ENCODE peak calls at places on chromosome 5, in five cellular contexts. One of them, this sample, is unnamed.

GRCh38 chr5:116719087-116719486 is 144.5 kb upstream of the SEMA6A start:
- DNase-seq in CD8-positive, alpha-beta T cell: no peak
- DNase-seq in tibial artery: no peak
- DNase-seq in psoas muscle: no peak
- DNase-seq in IMR-90: no peak
- DNase-seq in this sample: no peak

GRCh38 chr5:110361501-110361900 is 365.0 kb downstream of the TMEM232 start:
- DNase-seq in CD8-positive, alpha-beta T cell: no peak
- DNase-seq in tibial artery: no peak
- DNase-seq in psoas muscle: no peak
- DNase-seq in IMR-90: no peak
- DNase-seq in this sample: no peak

GRCh38 chr5:170159101-170159698 is 53.5 kb downstream of the FOXI1 start:
- DNase-seq in CD8-positive, alpha-beta T cell: no peak
- DNase-seq in tibial artery: no peak
- DNase-seq in psoas muscle: no peak
- DNase-seq in IMR-90: peak; percentile 54
- DNase-seq in this sample: no peak

GRCh38 chr5:143921525-143922311 is 109.8 kb downstream of the HMHB1 start:
- DNase-seq in CD8-positive, alpha-beta T cell: no peak
- DNase-seq in tibial artery: no peak
- DNase-seq in psoas muscle: no peak
- DNase-seq in IMR-90: peak; percentile 85
- DNase-seq in this sample: no peak

GRCh38 chr5:146510528-146510927 is 5.5 kb downstream of the GPR151 start:
- DNase-seq in CD8-positive, alpha-beta T cell: no peak
- DNase-seq in tibial artery: no peak
- DNase-seq in psoas muscle: no peak
- DNase-seq in IMR-90: peak; percentile 53
- DNase-seq in this sample: no peak

GRCh38 chr5:79349047-79349446 is 113.1 kb downstream of the JMY start:
- DNase-seq in CD8-positive, alpha-beta T cell: no peak
- DNase-seq in tibial artery: no peak
- DNase-seq in psoas muscle: no peak
- DNase-seq in IMR-90: no peak
- DNase-seq in this sample: no peak

GRCh38 chr5:38948501-38948900 is 102.7 kb downstream of the OSMR start:
- DNase-seq in CD8-positive, alpha-beta T cell: no peak
- DNase-seq in tibial artery: no peak
- DNase-seq in psoas muscle: no peak
- DNase-seq in IMR-90: peak; percentile 65
- DNase-seq in this sample: no peak

GRCh38 chr5:122972877-122973276 is 63.6 kb downstream of the PPIC start:
- DNase-seq in CD8-positive, alpha-beta T cell: no peak
- DNase-seq in tibial artery: no peak
- DNase-seq in psoas muscle: no peak
- DNase-seq in IMR-90: peak; percentile 75
- DNase-seq in this sample: no peak

GRCh38 chr5:170986598-170986997 is 124.8 kb downstream of the RANBP17 start:
- DNase-seq in CD8-positive, alpha-beta T cell: no peak
- DNase-seq in tibial artery: no peak
- DNase-seq in psoas muscle: no peak
- DNase-seq in IMR-90: peak; percentile 42
- DNase-seq in this sample: no peak

GRCh38 chr5:107670028-107670926 is 460 bp downstream of the EFNA5 start:
- DNase-seq in CD8-positive, alpha-beta T cell: no peak
- DNase-seq in tibial artery: peak; percentile 67
- DNase-seq in psoas muscle: peak; percentile 57
- DNase-seq in IMR-90: peak; percentile 2
- DNase-seq in this sample: no peak

GRCh38 chr5:32319392-32319791 is 6.7 kb upstream of the MTMR12 start:
- DNase-seq in CD8-positive, alpha-beta T cell: no peak
- DNase-seq in tibial artery: no peak
- DNase-seq in psoas muscle: no peak
- DNase-seq in IMR-90: no peak
- DNase-seq in this sample: no peak

GRCh38 chr5:68178579-68178978 is 37.0 kb upstream of the PIK3R1 start:
- DNase-seq in CD8-positive, alpha-beta T cell: no peak
- DNase-seq in tibial artery: no peak
- DNase-seq in psoas muscle: no peak
- DNase-seq in IMR-90: no peak
- DNase-seq in this sample: no peak

GRCh38 chr5:68436686-68437520 is 221.3 kb downstream of the PIK3R1 start:
- DNase-seq in CD8-positive, alpha-beta T cell: no peak
- DNase-seq in tibial artery: no peak
- DNase-seq in psoas muscle: no peak
- DNase-seq in IMR-90: peak; percentile 45
- DNase-seq in this sample: no peak

GRCh38 chr5:127766556-127767335 is 63.6 kb downstream of the CCDC192 start:
- DNase-seq in CD8-positive, alpha-beta T cell: no peak
- DNase-seq in tibial artery: no peak
- DNase-seq in psoas muscle: no peak
- DNase-seq in IMR-90: peak; percentile 24
- DNase-seq in this sample: no peak

GRCh38 chr5:136435951-136436544 is 70.7 kb upstream of the TRPC7 start:
- DNase-seq in CD8-positive, alpha-beta T cell: no peak
- DNase-seq in tibial artery: no peak
- DNase-seq in psoas muscle: no peak
- DNase-seq in IMR-90: no peak
- DNase-seq in this sample: no peak

GRCh38 chr5:153498516-153498915 is 8.0 kb downstream of the GRIA1 start:
- DNase-seq in CD8-positive, alpha-beta T cell: no peak
- DNase-seq in tibial artery: no peak
- DNase-seq in psoas muscle: no peak
- DNase-seq in IMR-90: no peak
- DNase-seq in this sample: no peak

GRCh38 chr5:122581629-122582028 is 193.3 kb upstream of the SNX2 start:
- DNase-seq in CD8-positive, alpha-beta T cell: no peak
- DNase-seq in tibial artery: no peak
- DNase-seq in psoas muscle: no peak
- DNase-seq in IMR-90: no peak
- DNase-seq in this sample: no peak

GRCh38 chr5:167995844-167996400 is 295.5 kb upstream of the WWC1 start:
- DNase-seq in CD8-positive, alpha-beta T cell: no peak
- DNase-seq in tibial artery: no peak
- DNase-seq in psoas muscle: no peak
- DNase-seq in IMR-90: no peak
- DNase-seq in this sample: no peak

GRCh38 chr5:157312492-157312891 is 46.6 kb downstream of the CYFIP2 start:
- DNase-seq in CD8-positive, alpha-beta T cell: peak; percentile 60
- DNase-seq in tibial artery: no peak
- DNase-seq in psoas muscle: peak; percentile 63
- DNase-seq in IMR-90: peak; percentile 72
- DNase-seq in this sample: no peak

DNA sequence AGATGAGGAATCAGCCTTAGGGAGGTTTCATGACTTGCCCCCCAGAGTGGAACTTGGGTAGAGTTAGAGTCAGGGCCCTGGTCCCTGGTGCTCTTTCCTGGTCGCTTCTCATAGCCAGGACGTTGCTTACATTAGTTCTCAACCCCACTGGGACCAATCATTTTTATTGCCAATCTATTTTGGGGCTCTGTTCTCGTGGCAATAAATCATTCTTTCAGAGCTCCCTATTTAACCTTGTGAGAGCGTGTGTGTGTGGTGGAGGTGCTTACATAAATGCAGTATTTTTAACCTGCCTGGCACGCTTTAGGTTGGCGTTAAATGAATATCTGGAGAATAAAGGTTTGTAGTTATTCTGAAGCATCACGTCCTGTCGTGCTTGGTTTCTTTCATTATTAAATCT is 4.1 kb downstream of the TRIO start:
- DNase-seq in CD8-positive, alpha-beta T cell: no peak
- DNase-seq in tibial artery: no peak
- DNase-seq in psoas muscle: no peak
- DNase-seq in IMR-90: no peak
- DNase-seq in this sample: peak; percentile 21
- H3K4me3 ChIP-seq in CD8-positive, alpha-beta T cell: no peak overlapping the region
- H3K4me3 ChIP-seq in tibial artery: peak overlapping the region; percentile 4
- H3K4me3 ChIP-seq in psoas muscle: peak overlapping the region; percentile 96
- H3K4me3 ChIP-seq in IMR-90: peak overlapping the region; percentile 94
- H3K4me3 ChIP-seq in this sample: no peak overlapping the region

GRCh38 chr5:10216107-10216506 is 33.6 kb downstream of the ATPSCKMT start:
- DNase-seq in CD8-positive, alpha-beta T cell: no peak
- DNase-seq in tibial artery: no peak
- DNase-seq in psoas muscle: no peak
- DNase-seq in IMR-90: no peak
- DNase-seq in this sample: no peak

GRCh38 chr5:10218658-10219057 is 31.0 kb downstream of the ATPSCKMT start:
- DNase-seq in CD8-positive, alpha-beta T cell: no peak
- DNase-seq in tibial artery: no peak
- DNase-seq in psoas muscle: no peak
- DNase-seq in IMR-90: no peak
- DNase-seq in this sample: no peak

GRCh38 chr5:10220253-10220652 is 29.4 kb downstream of the ATPSCKMT start:
- DNase-seq in CD8-positive, alpha-beta T cell: no peak
- DNase-seq in tibial artery: no peak
- DNase-seq in psoas muscle: no peak
- DNase-seq in IMR-90: no peak
- DNase-seq in this sample: no peak

GRCh38 chr5:10222326-10222725 is 27.4 kb downstream of the ATPSCKMT start:
- DNase-seq in CD8-positive, alpha-beta T cell: no peak
- DNase-seq in tibial artery: no peak
- DNase-seq in psoas muscle: no peak
- DNase-seq in IMR-90: peak; percentile 51
- DNase-seq in this sample: no peak

GRCh38 chr5:10219068-10219467 is 30.6 kb downstream of the ATPSCKMT start:
- DNase-seq in CD8-positive, alpha-beta T cell: no peak
- DNase-seq in tibial artery: no peak
- DNase-seq in psoas muscle: no peak
- DNase-seq in IMR-90: no peak
- DNase-seq in this sample: no peak
- H3K27ac ChIP-seq in CD8-positive, alpha-beta T cell: no peak overlapping the region
- H3K27ac ChIP-seq in tibial artery: no peak overlapping the region
- H3K27ac ChIP-seq in psoas muscle: no peak overlapping the region
- H3K27ac ChIP-seq in IMR-90: no peak overlapping the region
- H3K27ac ChIP-seq in this sample: no peak overlapping the region

GRCh38 chr5:165202144-165202910 is 1696.9 kb downstream of the MAT2B start:
- DNase-seq in CD8-positive, alpha-beta T cell: no peak
- DNase-seq in tibial artery: no peak
- DNase-seq in psoas muscle: no peak
- DNase-seq in IMR-90: peak; percentile 10
- DNase-seq in this sample: no peak
- TF ChIP-seq CTCF in CD8-positive, alpha-beta T cell: no peak
- TF ChIP-seq CTCF in tibial artery: no peak
- TF ChIP-seq CTCF in psoas muscle: no peak
- TF ChIP-seq CTCF in IMR-90: no peak
- TF ChIP-seq CTCF in this sample: no peak

GRCh38 chr5:141439411-141440141 is 9.3 kb downstream of the PCDHGA12 start:
- DNase-seq in CD8-positive, alpha-beta T cell: no peak
- DNase-seq in tibial artery: no peak
- DNase-seq in psoas muscle: no peak
- DNase-seq in IMR-90: no peak
- DNase-seq in this sample: no peak

GRCh38 chr5:141437208-141437607 is 6.9 kb downstream of the PCDHGA12 start:
- DNase-seq in CD8-positive, alpha-beta T cell: no peak
- DNase-seq in tibial artery: no peak
- DNase-seq in psoas muscle: no peak
- DNase-seq in IMR-90: peak; percentile 52
- DNase-seq in this sample: no peak

GRCh38 chr5:141441571-141442170 is 11.4 kb downstream of the PCDHGA12 start:
- DNase-seq in CD8-positive, alpha-beta T cell: no peak
- DNase-seq in tibial artery: no peak
- DNase-seq in psoas muscle: no peak
- DNase-seq in IMR-90: no peak
- DNase-seq in this sample: no peak
- H3K4me3 ChIP-seq in CD8-positive, alpha-beta T cell: no peak overlapping the region
- H3K4me3 ChIP-seq in tibial artery: no peak overlapping the region
- H3K4me3 ChIP-seq in psoas muscle: no peak overlapping the region
- H3K4me3 ChIP-seq in IMR-90: no peak overlapping the region
- H3K4me3 ChIP-seq in this sample: no peak overlapping the region

GRCh38 chr5:150905312-150905683 is 518 bp upstream of the ZNF300 start:
- DNase-seq in CD8-positive, alpha-beta T cell: no peak
- DNase-seq in tibial artery: no peak
- DNase-seq in psoas muscle: no peak
- DNase-seq in IMR-90: no peak
- DNase-seq in this sample: no peak

GRCh38 chr5:150901446-150901845 is 3.3 kb downstream of the ZNF300 start:
- DNase-seq in CD8-positive, alpha-beta T cell: no peak
- DNase-seq in tibial artery: no peak
- DNase-seq in psoas muscle: no peak
- DNase-seq in IMR-90: no peak
- DNase-seq in this sample: no peak

GRCh38 chr5:150904479-150905311 is at the start of gene ZNF300:
- DNase-seq in CD8-positive, alpha-beta T cell: peak; percentile 56
- DNase-seq in tibial artery: peak; percentile 91
- DNase-seq in psoas muscle: peak; percentile 90
- DNase-seq in IMR-90: peak; percentile 93
- DNase-seq in this sample: peak; percentile 83
- H3K27ac ChIP-seq in CD8-positive, alpha-beta T cell: peak within 1 kb of the TSS; percentile 60
- H3K27ac ChIP-seq in tibial artery: peak within 1 kb of the TSS; percentile 68
- H3K27ac ChIP-seq in psoas muscle: peak within 1 kb of the TSS; percentile 69
- H3K27ac ChIP-seq in IMR-90: peak within 1 kb of the TSS; percentile 93
- H3K27ac ChIP-seq in this sample: no peak within 1 kb of the TSS

DNA sequence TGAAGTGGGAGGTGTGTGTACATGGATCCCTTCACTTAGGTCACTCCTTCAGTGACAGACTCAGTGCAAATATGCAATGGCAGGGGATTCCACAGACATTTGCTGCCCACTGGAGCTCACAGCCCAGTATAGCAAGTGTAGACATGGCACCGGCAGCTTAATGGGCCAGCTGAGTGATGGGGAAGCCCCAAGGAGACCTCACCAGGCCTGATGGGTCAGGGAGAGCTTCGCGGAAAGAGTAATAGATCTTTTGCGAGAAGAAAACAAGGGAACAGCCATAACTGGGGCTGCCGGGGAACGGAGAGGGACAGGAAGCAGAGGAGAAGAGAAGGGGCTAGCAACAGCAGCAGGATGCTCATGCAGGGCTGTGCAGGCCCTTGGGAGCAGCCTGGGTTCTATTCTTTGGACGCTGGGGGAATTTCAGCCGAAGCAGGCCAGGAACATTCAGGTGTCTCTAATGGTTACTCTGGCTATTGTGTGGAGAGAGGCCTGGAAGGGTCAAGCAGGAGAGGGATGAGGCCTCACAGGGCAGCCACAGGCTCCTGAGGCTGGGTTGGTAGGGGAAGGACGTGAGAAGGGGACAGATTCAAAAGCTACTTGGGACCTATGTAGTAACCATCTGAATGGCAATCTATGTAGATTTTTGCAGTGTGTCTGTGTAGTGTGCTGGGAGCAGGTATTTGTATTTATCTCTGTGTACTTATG is 27.0 kb downstream of the TCF7 start:
- DNase-seq in CD8-positive, alpha-beta T cell: peak; percentile 17
- DNase-seq in tibial artery: no peak
- DNase-seq in psoas muscle: peak; percentile 38
- DNase-seq in IMR-90: no peak
- DNase-seq in this sample: peak; percentile 50
- TF ChIP-seq CTCF in CD8-positive, alpha-beta T cell: no peak
- TF ChIP-seq CTCF in tibial artery: no peak
- TF ChIP-seq CTCF in psoas muscle: no peak
- TF ChIP-seq CTCF in IMR-90: peak; percentile 31
- TF ChIP-seq CTCF in this sample: no peak

GRCh38 chr5:59597690-59598546 is 295.6 kb downstream of the PDE4D start:
- DNase-seq in CD8-positive, alpha-beta T cell: no peak
- DNase-seq in tibial artery: no peak
- DNase-seq in psoas muscle: no peak
- DNase-seq in IMR-90: no peak
- DNase-seq in this sample: no peak
- H3K4me3 ChIP-seq in CD8-positive, alpha-beta T cell: no peak overlapping the region
- H3K4me3 ChIP-seq in tibial artery: peak overlapping the region; percentile 44
- H3K4me3 ChIP-seq in psoas muscle: peak overlapping the region; percentile 54
- H3K4me3 ChIP-seq in IMR-90: no peak overlapping the region
- H3K4me3 ChIP-seq in this sample: peak overlapping the region; percentile 14

This sample was measured in right atrium auricular region.